ENCODE peak calls at places on chromosomes 16 and 17, in six cellular contexts. One of them, this sample, is unnamed.

GRCh38 chr16:49524578-49525315 is 151.1 kb downstream of the C16orf78 start:
- DNase-seq in cardiac muscle cell: no peak
- DNase-seq in adrenal gland: no peak
- DNase-seq in GM12892: no peak
- DNase-seq in left lung: no peak
- DNase-seq in T-cell: no peak
- DNase-seq in this sample: no peak

GRCh38 chr17:67218385-67218950 is 26.5 kb downstream of the HELZ start:
- DNase-seq in adrenal gland: peak
- DNase-seq in left lung: no peak
- DNase-seq in T-cell: no peak
- DNase-seq in cardiac muscle cell: peak
- DNase-seq in GM12892: no peak
- DNase-seq in this sample: no peak

GRCh38 chr16:3304370-3304769 is 860 bp downstream of the TIGD7 start:
- DNase-seq in cardiac muscle cell: peak
- DNase-seq in adrenal gland: no peak
- DNase-seq in left lung: no peak
- DNase-seq in T-cell: no peak
- DNase-seq in GM12892: no peak
- DNase-seq in this sample: no peak

GRCh38 chr16:64152010-64152767 is 969.7 kb downstream of the CDH11 start:
- DNase-seq in cardiac muscle cell: no peak
- DNase-seq in T-cell: no peak
- DNase-seq in adrenal gland: no peak
- DNase-seq in GM12892: no peak
- DNase-seq in left lung: no peak
- DNase-seq in this sample: no peak

GRCh38 chr16:2854700-2855309 is 3.2 kb downstream of the PRSS22 start:
- DNase-seq in adrenal gland: no peak
- DNase-seq in GM12892: no peak
- DNase-seq in left lung: no peak
- DNase-seq in cardiac muscle cell: no peak
- DNase-seq in T-cell: no peak
- DNase-seq in this sample: no peak

GRCh38 chr17:18182978-18183333 is 672 bp upstream of the ALKBH5 start:
- DNase-seq in cardiac muscle cell: peak
- DNase-seq in adrenal gland: peak
- DNase-seq in left lung: peak
- DNase-seq in GM12892: peak
- DNase-seq in T-cell: no peak
- DNase-seq in this sample: no peak

GRCh38 chr16:56399492-56399891 is 25.9 kb downstream of the AMFR start:
- DNase-seq in cardiac muscle cell: no peak
- DNase-seq in adrenal gland: no peak
- DNase-seq in GM12892: no peak
- DNase-seq in T-cell: no peak
- DNase-seq in left lung: no peak
- DNase-seq in this sample: no peak

GRCh38 chr17:29607557-29608195 is 14.7 kb downstream of the ANKRD13B start:
- DNase-seq in GM12892: no peak
- DNase-seq in adrenal gland: peak
- DNase-seq in cardiac muscle cell: no peak
- DNase-seq in T-cell: no peak
- DNase-seq in left lung: no peak
- DNase-seq in this sample: no peak